ENCODE peak calls at places on chromosome 21, in four cellular contexts. Q is activated CD8-positive, alpha-beta T cell treated with anti-CD3 and anti-CD28 coated beads for 36 hours; F is epithelial cell of proximal tubule; G is HS-27A. B is an unnamed sample.

GRCh38 chr21:41726630-41726969 is 40.3 kb downstream of the RIPK4 start:
- DNase-seq in G (no peak), F (no peak), Q (no peak), B (no peak)

GRCh38 chr21:42238185-42238934 is 19.4 kb downstream of the ABCG1 start:
- DNase-seq in F (no peak), Q (peak), G (no peak), B (peak)

GRCh38 chr21:26776320-26777021 is 68.7 kb downstream of the ADAMTS1 start:
- DNase-seq in G (peak), Q (no peak), F (no peak), B (no peak)

GRCh38 chr21:42223826-42224575 is 5.1 kb downstream of the ABCG1 start:
- DNase-seq in F (no peak), Q (no peak), G (no peak), B (no peak)

GRCh38 chr21:35801388-35801787 is 258.9 kb downstream of the SETD4 start:
- DNase-seq in G (no peak), Q (no peak), F (no peak), B (no peak)

GRCh38 chr21:18725653-18726052 is 322.1 kb upstream of the TMPRSS15 start:
- DNase-seq in Q (peak), F (no peak), G (no peak), B (no peak)

GRCh38 chr21:34204481-34205439 is 131.4 kb downstream of the MRPS6 start:
- DNase-seq in F (no peak), G (no peak), Q (no peak), B (no peak)

GRCh38 chr21:43339668-43340067 is 87.3 kb downstream of the SIK1 start:
- DNase-seq in Q (no peak), G (no peak), F (no peak), B (no peak)

GRCh38 chr21:45974073-45975016 is 7.2 kb upstream of the COL6A1 start:
- DNase-seq in F (no peak), G (no peak), Q (peak), B (peak)

GRCh38 chr21:42016364-42016985 is 6.3 kb upstream of the ZBTB21 start:
- DNase-seq in F (no peak), G (no peak), Q (no peak), B (no peak)

GRCh38 chr21:21057349-21058062 is 59.3 kb downstream of the NCAM2 start:
- DNase-seq in G (no peak), Q (no peak), F (no peak), B (no peak)

GRCh38 chr21:34996304-34997081 is 52.6 kb downstream of the RUNX1 start:
- DNase-seq in F (no peak), G (no peak), Q (peak), B (peak)

B was measured in activated CD4-positive, alpha-beta memory T cell treated with anti-CD3 and anti-CD28 coated beads for 36 hours.